ENCODE peak calls at places on chromosome 16, in seven cellular contexts. J is KBM-7; C is head of caudate nucleus; B is A549; I is NCI-H187 treated with DMSO at 0.1 percent for 48 hours; L is activated CD4-positive, alpha-beta T cell treated with anti-CD3 and anti-CD28 coated beads, Interleukin-2, amount 50 U/mL, for 1 hour; A is cardiac fibroblast. R is an unnamed sample.

GRCh38 chr16:85916141-85916890 is 17.4 kb downstream of the IRF8 start:
- DNase-seq in J (no peak), C (no peak), B (no peak), I (no peak), L (no peak), A (peak), R (no peak)

GRCh38 chr16:49914697-49915096 is 58.8 kb upstream of the ZNF423 start:
- DNase-seq in J (no peak), C (no peak), B (no peak), I (no peak), L (no peak), A (no peak), R (no peak)

GRCh38 chr16:60681014-60681413 is 1355.2 kb downstream of the CDH8 start:
- DNase-seq in J (no peak), C (no peak), B (no peak), I (no peak), L (no peak), A (no peak), R (no peak)

GRCh38 chr16:70746708-70747424 is 54.1 kb downstream of the VAC14 start:
- DNase-seq in J (peak), C (no peak), B (peak), I (no peak), L (no peak), A (peak), R (peak)

GRCh38 chr16:89732918-89733242 is 11.5 kb downstream of the ZNF276 start:
- DNase-seq in J (no peak), C (no peak), B (no peak), I (no peak), L (no peak), A (no peak), R (no peak)

GRCh38 chr16:15835136-15835878 is 21.5 kb downstream of the MYH11 start:
- DNase-seq in J (no peak), C (no peak), B (no peak), I (no peak), L (no peak), A (no peak), R (no peak)

GRCh38 chr16:70553175-70553574 is 29.6 kb downstream of the SF3B3 start:
- DNase-seq in J (no peak), C (no peak), B (no peak), I (no peak), L (no peak), A (peak), R (peak)

GRCh38 chr16:1772362-1772907 is at the start of gene EME2:
- DNase-seq in J (no peak), C (peak), B (peak), I (no peak), L (peak), A (no peak), R (no peak)

GRCh38 chr16:35146031-35146710 is 1686.8 kb downstream of the TP53TG3F start:
- DNase-seq in J (no peak), C (no peak), B (no peak), I (no peak), L (no peak), A (no peak), R (no peak)

GRCh38 chr16:54178491-54178976 is 108.1 kb downstream of the IRX3 start:
- DNase-seq in J (no peak), C (no peak), B (no peak), I (peak), L (no peak), A (no peak), R (no peak)

GRCh38 chr16:81616321-81617020 is 162.6 kb upstream of the PLCG2 start:
- DNase-seq in J (no peak), C (peak), B (no peak), I (no peak), L (peak), A (peak), R (peak)

GRCh38 chr16:80274576-80275191 is 266.1 kb upstream of the DYNLRB2 start:
- DNase-seq in J (no peak), C (no peak), B (no peak), I (no peak), L (no peak), A (peak), R (peak)

GRCh38 chr16:2924901-2925820 is 13.4 kb downstream of the FLYWCH1 start:
- DNase-seq in J (no peak), C (no peak), B (no peak), I (no peak), L (no peak), A (no peak), R (no peak)

GRCh38 chr16:24289301-24289700 is 33.2 kb downstream of the CACNG3 start:
- DNase-seq in J (no peak), C (no peak), B (no peak), I (no peak), L (no peak), A (no peak), R (no peak)

GRCh38 chr16:89167425-89167941 is 4.1 kb upstream of the CDH15 start:
- DNase-seq in J (peak), C (peak), B (peak), I (no peak), L (peak), A (peak), R (peak)

GRCh38 chr16:75644240-75645012 is 3.0 kb downstream of the KARS1 start:
- DNase-seq in J (no peak), C (no peak), B (no peak), I (no peak), L (no peak), A (no peak), R (no peak)

GRCh38 chr16:23119570-23119969 is 29.7 kb downstream of the USP31 start:
- DNase-seq in J (no peak), C (no peak), B (no peak), I (no peak), L (no peak), A (peak), R (peak)

GRCh38 chr16:85324506-85324905 is 212.2 kb upstream of the CIBAR2 start:
- DNase-seq in J (no peak), C (no peak), B (no peak), I (no peak), L (no peak), A (no peak), R (no peak)

GRCh38 chr16:67238806-67239470 is 8.3 kb downstream of the FHOD1 start:
- DNase-seq in J (no peak), C (no peak), B (no peak), I (no peak), L (no peak), A (no peak), R (no peak)